ENCODE peak calls at places on chromosomes 12 and 14, in ten cellular contexts. D is sigmoid colon, N is GM12878, T is breast epithelium, P is endothelial cell of umbilical vein, R is transverse colon, A is GM23338, G is suprapubic skin, I is upper lobe of left lung, S is K562. E is an unnamed sample.

GRCh38 chr14:36424478-36425102 is 95.4 kb downstream of the NKX2-1 start:
- DNase-seq in A (no peak), N (no peak), R (no peak), G (no peak), S (no peak), P (no peak), D (no peak), T (no peak), I (no peak), E (no peak)

GRCh38 chr12:89432396-89432795 is 80.1 kb upstream of the DUSP6 start:
- DNase-seq in R (no peak), P (no peak), N (no peak), G (no peak), T (no peak), S (no peak), A (no peak), D (no peak), I (no peak), E (no peak)

GRCh38 chr14:41449057-41449456 is 157.6 kb upstream of the LRFN5 start:
- DNase-seq in G (no peak), R (no peak), T (no peak), P (no peak), I (no peak), N (no peak), D (no peak), A (no peak), S (no peak), E (no peak)

GRCh38 chr12:116910645-116911449 is at the start of gene FBXW8:
- DNase-seq in P (peak; percentile 80), N (no peak), S (peak; percentile 93), R (peak; percentile 73), A (peak; percentile 76), T (peak; percentile 25), D (peak; percentile 77), G (peak; percentile 78), I (peak; percentile 96), E (no peak)

GRCh38 chr14:105313381-105314286 is 914 bp upstream of the PACS2 start:
- DNase-seq in N (no peak), A (peak; percentile 75), P (peak; percentile 8), G (no peak), D (no peak), R (peak; percentile 35), S (no peak), I (no peak), T (no peak), E (no peak)

GRCh38 chr14:74614508-74615495 is 2.8 kb upstream of the LTBP2 start:
- DNase-seq in N (peak; percentile 40), A (no peak), T (no peak), P (no peak), I (no peak), R (no peak), D (no peak), G (no peak), S (no peak), E (no peak)

GRCh38 chr12:1457901-1458300 is 136.5 kb downstream of the FBXL14 start:
- DNase-seq in P (no peak), S (no peak), D (no peak), A (no peak), R (no peak), G (no peak), N (no peak), I (no peak), T (peak; percentile 53), E (no peak)

GRCh38 chr12:114396153-114396868 is 9.6 kb downstream of the TBX5 start:
- DNase-seq in I (peak; percentile 77), A (peak; percentile 39), G (no peak), P (no peak), S (no peak), T (no peak), D (peak; percentile 27), N (no peak), R (no peak), E (no peak)

GRCh38 chr12:99810718-99811593 is 163.4 kb downstream of the GARIN6 start:
- DNase-seq in T (no peak), A (peak; percentile 18), G (no peak), I (no peak), P (peak; percentile 57), N (no peak), R (no peak), D (no peak), S (no peak), E (no peak)

GRCh38 chr12:121926874-121927706 is 8.7 kb downstream of the CFAP251 start:
- DNase-seq in D (no peak), T (no peak), G (no peak), A (peak; percentile 43), R (no peak), P (no peak), I (no peak), N (peak; percentile 33), S (no peak), E (no peak)
- TF ChIP-seq POLR2AphosphoS5 in D (no peak), T (no peak), G (no peak), A (no peak), R (no peak), P (no peak), I (no peak), N (no peak), S (no peak), E (no peak)

GRCh38 chr12:96073346-96074336 is 38.3 kb upstream of the LTA4H start:
- DNase-seq in I (no peak), G (no peak), P (no peak), N (no peak), R (no peak), D (no peak), A (peak; percentile 26), S (no peak), T (no peak), E (no peak)

GRCh38 chr12:96068111-96068510 is 32.7 kb upstream of the LTA4H start:
- DNase-seq in N (no peak), A (no peak), T (no peak), D (no peak), R (no peak), I (no peak), P (no peak), G (no peak), S (no peak), E (no peak)

GRCh38 chr12:96068636-96069035 is 33.2 kb upstream of the LTA4H start:
- DNase-seq in P (no peak), A (no peak), G (no peak), D (no peak), S (no peak), N (no peak), I (no peak), T (no peak), R (no peak), E (no peak)

GRCh38 chr12:96069511-96070231 is 34.3 kb upstream of the LTA4H start:
- DNase-seq in S (no peak), T (no peak), I (no peak), N (no peak), G (no peak), R (no peak), D (no peak), A (no peak), P (no peak), E (no peak)

GRCh38 chr12:96070670-96071279 is 35.4 kb upstream of the LTA4H start:
- DNase-seq in R (peak; percentile 13), D (no peak), S (no peak), G (no peak), P (peak; percentile 66), A (peak; percentile 69), N (peak; percentile 17), I (no peak), T (peak; percentile 18), E (no peak)
- TF ChIP-seq CTCF in R (no peak), D (no peak), S (peak; percentile 18), G (no peak), P (no peak), A (peak; percentile 65), N (peak; percentile 37), I (no peak), T (no peak), E (no peak)

GRCh38 chr14:32090686-32091085 is 13.6 kb downstream of the ARHGAP5 start:
- DNase-seq in S (no peak), I (no peak), T (no peak), N (no peak), P (no peak), R (no peak), G (no peak), A (no peak), D (no peak), E (no peak)

GRCh38 chr14:32085845-32086383 is 8.8 kb downstream of the ARHGAP5 start:
- DNase-seq in G (no peak), N (no peak), I (no peak), D (no peak), A (no peak), P (no peak), T (no peak), R (no peak), S (no peak), E (no peak)

GRCh38 chr14:32087907-32088306 is 10.8 kb downstream of the ARHGAP5 start:
- DNase-seq in S (no peak), N (no peak), D (no peak), G (no peak), T (no peak), I (no peak), R (no peak), P (no peak), A (no peak), E (no peak)

GRCh38 chr14:32085182-32085844 is 8.2 kb downstream of the ARHGAP5 start:
- DNase-seq in I (no peak), N (no peak), G (no peak), S (no peak), P (no peak), R (no peak), A (no peak), D (no peak), T (no peak), E (no peak)

DNA sequence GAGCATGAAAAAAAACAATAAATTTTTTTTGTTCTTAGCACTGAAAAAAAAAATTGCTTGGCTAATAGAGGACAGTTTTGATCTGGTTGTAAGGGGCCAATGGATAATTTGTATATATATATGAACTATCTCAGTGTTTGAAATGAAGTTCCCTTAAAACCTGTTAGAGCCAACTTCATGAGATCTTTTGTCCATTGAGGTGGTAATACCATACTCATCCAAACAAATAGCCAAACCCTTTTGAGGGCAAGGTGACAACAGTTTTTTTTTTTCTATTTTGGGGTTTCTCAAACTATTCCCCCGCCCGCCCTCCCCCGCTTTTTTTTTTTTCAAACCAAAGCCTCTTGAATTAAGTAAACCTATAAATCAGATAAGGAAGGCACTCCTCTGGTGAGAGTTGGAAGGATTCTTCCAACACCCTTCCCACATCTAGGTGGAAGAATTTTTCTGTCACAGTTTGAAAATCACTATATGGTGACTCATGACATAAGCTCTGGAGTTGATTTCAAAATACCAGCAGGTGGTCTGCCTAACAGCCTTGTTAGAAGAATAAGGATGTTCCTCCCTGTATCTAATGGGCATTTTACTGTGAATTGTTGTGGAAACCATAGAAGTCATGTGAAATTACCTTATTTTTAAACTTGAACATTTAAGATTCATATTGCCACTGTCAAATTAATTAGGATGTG is 10.2 kb downstream of the ARHGAP5 start:
- DNase-seq in D (no peak), G (no peak), S (no peak), T (no peak), A (peak; percentile 73), I (no peak), N (no peak), R (no peak), P (no peak), E (no peak)
- H3K4me3 ChIP-seq in D (no peak overlapping the region), G (no peak overlapping the region), S (no peak overlapping the region), T (no peak overlapping the region), A (no peak overlapping the region), I (no peak overlapping the region), N (no peak overlapping the region), R (no peak overlapping the region), P (no peak overlapping the region), E (no peak overlapping the region)

DNA sequence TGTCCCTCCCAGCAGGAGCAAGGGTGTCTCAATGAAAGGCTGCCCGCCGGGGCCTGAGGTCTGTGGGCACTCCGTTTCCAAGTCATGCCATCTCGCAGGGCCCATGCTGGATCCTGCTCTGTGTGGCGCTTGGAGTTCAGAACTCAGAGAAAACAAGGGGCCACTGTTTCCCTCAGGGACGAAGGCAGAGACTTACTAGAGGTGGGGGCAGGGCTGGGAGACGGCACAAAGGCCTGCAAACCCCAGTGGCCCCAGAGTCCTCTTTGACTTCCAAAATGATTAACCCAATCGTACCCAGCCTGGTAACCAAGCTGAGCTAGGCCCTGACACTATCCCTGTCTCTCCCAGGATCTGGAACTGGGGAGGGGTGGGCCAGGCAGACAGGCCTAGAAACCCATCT is 95.8 kb downstream of the ITPK1 start:
- DNase-seq in S (no peak), D (peak; percentile 79), T (no peak), G (no peak), A (no peak), R (no peak), P (no peak), N (no peak), I (no peak), E (no peak)
- TF ChIP-seq POLR2AphosphoS5 in S (no peak), D (no peak), T (no peak), G (no peak), A (no peak), R (no peak), P (no peak), N (no peak), I (no peak), E (no peak)